ENCODE peak calls at places on chromosomes 4 and X, in four cellular contexts. H, X, U and L are unnamed samples. For H3K4me1, the result is how much of the 10 kb centered on the place peaks cover.

GRCh38 chr4:154836513-154836912 is 55.4 kb downstream of the RBM46 start:
- DNase-seq in H (no peak), X (no peak), U (no peak), L (no peak)

GRCh38 chrX:108584617-108585211 is 145.1 kb downstream of the COL4A5 start:
- DNase-seq in H (no peak), X (no peak), U (no peak), L (peak)

GRCh38 chr4:55435136-55435535 is 39.4 kb downstream of the TMEM165 start:
- DNase-seq in H (no peak), X (no peak), U (no peak), L (no peak)

GRCh38 chrX:150771116-150771515 is 77.9 kb downstream of the MTMR1 start:
- DNase-seq in H (no peak), X (no peak), U (no peak), L (no peak)

GRCh38 chrX:56600141-56600540 is 36.7 kb downstream of the UBQLN2 start:
- DNase-seq in H (no peak), X (no peak), U (no peak), L (no peak)

GRCh38 chrX:40090050-40090804 is 7.5 kb downstream of the BCOR start:
- DNase-seq in H (peak), X (peak), U (no peak), L (peak)

GRCh38 chr4:133154725-133155124 is 5.6 kb downstream of the PCDH10 start:
- DNase-seq in H (no peak), X (no peak), U (no peak), L (no peak)

GRCh38 chr4:57020467-57021101 is 41.9 kb downstream of the POLR2B start:
- DNase-seq in H (no peak), X (no peak), U (no peak), L (no peak)

GRCh38 chr4:27861802-27862201 is 1001.2 kb downstream of the STIM2 start:
- DNase-seq in H (no peak), X (no peak), U (no peak), L (no peak)

GRCh38 chr4:7513731-7514130 is 79.0 kb upstream of the PSAPL1 start:
- DNase-seq in H (no peak), X (no peak), U (no peak), L (no peak)

GRCh38 chr4:76199664-76200211 is 13.9 kb downstream of the SCARB2 start:
- DNase-seq in H (no peak), X (no peak), U (no peak), L (peak)
- H3K4me1 ChIP-seq in H (under half), X (half or more), U (under half), L (half or more)

GRCh38 chr4:17812125-17812524 is 1.3 kb downstream of the NCAPG start:
- DNase-seq in H (no peak), X (no peak), U (no peak), L (no peak)
- H3K4me1 ChIP-seq in H (under half), X (under half), U (under half), L (under half)

DNA sequence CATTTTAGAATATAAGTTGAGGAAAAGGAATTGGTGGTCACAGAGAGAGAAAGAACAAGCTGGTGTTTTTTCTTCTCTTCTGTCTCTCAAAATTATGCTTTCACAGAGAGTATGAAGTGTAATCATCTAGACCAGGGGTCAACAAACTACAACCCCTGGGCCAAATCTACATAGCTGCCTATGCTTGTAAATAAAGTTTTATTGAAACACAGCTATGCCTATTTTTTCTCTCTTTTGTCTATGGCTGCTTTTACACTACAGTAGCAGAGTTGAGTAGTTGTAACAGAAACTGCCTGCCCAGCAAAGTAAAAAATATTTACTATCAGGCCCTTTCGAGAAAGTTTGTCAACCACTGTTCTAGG is 6.7 kb upstream of the FAM9C start:
- DNase-seq in H (no peak), X (no peak), U (no peak), L (no peak)
- H3K4me1 ChIP-seq in H (under half), X (under half), U (half or more), L (under half)

GRCh38 chrX:7154040-7154597 is 6.2 kb upstream of the PUDP start:
- DNase-seq in H (no peak), X (no peak), U (no peak), L (no peak)

GRCh38 chrX:7156879-7157278 is 8.9 kb upstream of the PUDP start:
- DNase-seq in H (no peak), X (no peak), U (no peak), L (no peak)

GRCh38 chrX:7159132-7159861 is 11.3 kb upstream of the PUDP start:
- DNase-seq in H (no peak), X (no peak), U (no peak), L (no peak)

GRCh38 chrX:7155163-7155562 is 7.2 kb upstream of the PUDP start:
- DNase-seq in H (no peak), X (no peak), U (no peak), L (no peak)

GRCh38 chrX:7158468-7158990 is 10.6 kb upstream of the PUDP start:
- DNase-seq in H (no peak), X (no peak), U (no peak), L (no peak)
- H3K4me1 ChIP-seq in H (under half), X (under half), U (under half), L (under half)

GRCh38 chr4:39456946-39457763 is 1.6 kb downstream of the RPL9 start:
- DNase-seq in H (no peak), X (no peak), U (no peak), L (no peak)
- H3K4me1 ChIP-seq in H (under half), X (under half), U (under half), L (under half)

GRCh38 chr4:168485511-168485910 is 5.2 kb upstream of the DDX60L start:
- DNase-seq in H (no peak), X (no peak), U (no peak), L (no peak)
- H3K4me1 ChIP-seq in H (under half), X (under half), U (under half), L (under half)

DNA sequence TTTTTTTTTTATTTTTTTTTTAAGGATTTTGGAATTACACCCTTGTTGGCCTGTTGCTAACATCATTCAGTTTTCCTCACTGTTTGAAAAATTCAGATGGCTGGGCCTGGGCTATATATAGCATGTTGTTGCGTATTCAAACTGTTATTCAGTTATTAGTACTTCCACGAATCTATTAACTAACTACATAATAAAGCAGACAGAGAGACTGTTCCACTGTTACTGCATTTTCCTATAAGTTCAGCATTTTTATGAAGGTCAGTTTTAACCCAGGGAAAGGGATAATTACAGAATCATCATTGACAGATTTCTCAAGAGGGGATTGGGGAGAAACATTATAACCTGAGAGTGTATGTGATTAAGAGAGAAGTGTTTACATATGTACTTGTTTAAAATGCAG is 3.1 kb downstream of the DOCK11 start:
- DNase-seq in H (no peak), X (no peak), U (no peak), L (no peak)
- H3K4me1 ChIP-seq in H (under half), X (under half), U (half or more), L (under half)

DNA sequence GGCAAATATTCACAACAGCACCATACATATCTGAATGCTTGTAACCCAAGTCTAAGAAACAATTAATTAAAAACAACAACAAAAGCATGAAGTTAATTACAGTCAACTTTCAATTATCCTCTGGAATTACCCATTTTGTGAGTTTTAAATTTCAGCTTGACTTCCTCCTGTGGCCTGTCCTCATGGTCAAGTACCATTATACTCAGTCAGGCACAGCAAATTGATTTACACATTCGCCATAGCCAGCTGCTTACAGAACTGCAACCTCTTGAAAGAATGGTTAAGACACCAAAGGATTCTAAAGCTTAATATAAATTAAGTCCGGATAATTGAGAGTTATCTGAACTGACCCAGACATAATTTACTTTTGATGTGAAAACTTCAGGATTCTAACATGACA is 306.5 kb downstream of the CAMK2D start:
- DNase-seq in H (no peak), X (no peak), U (no peak), L (no peak)
- H3K4me1 ChIP-seq in H (under half), X (under half), U (under half), L (under half)

GRCh38 chrX:19800821-19801220 is 86.6 kb downstream of the SH3KBP1 start:
- DNase-seq in H (no peak), X (no peak), U (no peak), L (no peak)

GRCh38 chrX:19807414-19807813 is 80.0 kb downstream of the SH3KBP1 start:
- DNase-seq in H (no peak), X (no peak), U (no peak), L (no peak)

GRCh38 chrX:19805054-19805690 is 82.2 kb downstream of the SH3KBP1 start:
- DNase-seq in H (no peak), X (no peak), U (no peak), L (no peak)

GRCh38 chrX:19799319-19800182 is 87.8 kb downstream of the SH3KBP1 start:
- DNase-seq in H (no peak), X (no peak), U (peak), L (no peak)

GRCh38 chrX:19804168-19804567 is 83.2 kb downstream of the SH3KBP1 start:
- DNase-seq in H (no peak), X (no peak), U (no peak), L (no peak)
- H3K4me1 ChIP-seq in H (under half), X (under half), U (half or more), L (under half)